ENCODE peak calls at places on chromosome 13, in nine cellular contexts. U, O, M, I, V, G, S, F and N are unnamed samples.

GRCh38 chr13:23707674-23708073 is 137.5 kb downstream of the TNFRSF19 start:
- DNase-seq in U (no peak), M (peak; percentile 54), F (no peak), O (peak; percentile 3), S (no peak), I (peak; percentile 50), V (peak; percentile 13), G (no peak), N (no peak)

GRCh38 chr13:94325660-94326059 is 153.8 kb downstream of the DCT start:
- DNase-seq in V (no peak), M (no peak), F (no peak), I (no peak), O (no peak), G (no peak), S (no peak), U (no peak), N (no peak)

GRCh38 chr13:54387607-54388006 is 1359.0 kb downstream of the OLFM4 start:
- DNase-seq in V (no peak), G (no peak), F (no peak), S (no peak), M (no peak), I (no peak), O (no peak), U (no peak), N (no peak)

GRCh38 chr13:54637377-54637776 is 1608.8 kb downstream of the OLFM4 start:
- DNase-seq in V (no peak), F (no peak), I (no peak), G (no peak), O (no peak), U (no peak), S (no peak), M (no peak), N (no peak)

GRCh38 chr13:30607908-30608307 is 9.8 kb upstream of the USPL1 start:
- DNase-seq in U (no peak), G (no peak), F (no peak), O (peak; percentile 84), S (no peak), I (no peak), V (no peak), M (no peak), N (no peak)

GRCh38 chr13:29204651-29205050 is 384.5 kb downstream of the MTUS2 start:
- DNase-seq in M (no peak), F (no peak), U (no peak), V (no peak), S (no peak), I (no peak), O (no peak), G (no peak), N (no peak)

GRCh38 chr13:107864543-107865460 is 350.5 kb downstream of the LIG4 start:
- DNase-seq in G (peak; percentile 38), F (peak; percentile 24), S (no peak), U (no peak), M (peak; percentile 55), V (peak; percentile 67), I (peak; percentile 87), O (peak; percentile 49), N (no peak)

GRCh38 chr13:61128850-61129645 is 286.6 kb downstream of the PCDH20 start:
- DNase-seq in S (no peak), O (no peak), G (no peak), F (peak; percentile 71), V (peak; percentile 96), M (no peak), I (no peak), U (no peak), N (no peak)

GRCh38 chr13:45674908-45675307 is 27.2 kb upstream of the CBY2 start:
- DNase-seq in I (peak; percentile 68), U (no peak), G (no peak), S (no peak), V (peak; percentile 75), F (peak; percentile 38), M (peak; percentile 90), O (no peak), N (no peak)

GRCh38 chr13:77535448-77535847 is at the start of gene SCEL:
- DNase-seq in V (no peak), M (peak; percentile 89), O (no peak), F (no peak), U (no peak), I (no peak), S (no peak), G (no peak), N (no peak)

GRCh38 chr13:113402471-113403254 is 38.7 kb upstream of the GRTP1 start:
- DNase-seq in U (peak; percentile 47), V (no peak), S (peak; percentile 52), O (no peak), G (no peak), M (no peak), I (no peak), F (no peak), N (no peak)

GRCh38 chr13:98797456-98797855 is 45.0 kb upstream of the SLC15A1 start:
- DNase-seq in S (no peak), M (no peak), U (no peak), V (no peak), O (no peak), G (no peak), I (no peak), F (no peak), N (no peak)

GRCh38 chr13:25329706-25330105 is 28.3 kb downstream of the NUP58 start:
- DNase-seq in G (no peak), I (peak; percentile 28), O (no peak), M (peak; percentile 34), U (no peak), S (no peak), F (no peak), V (no peak), N (no peak)

GRCh38 chr13:71156550-71156949 is 710.5 kb downstream of the DACH1 start:
- DNase-seq in I (no peak), U (no peak), G (no peak), F (no peak), V (no peak), O (no peak), S (no peak), M (no peak), N (no peak)

GRCh38 chr13:112775791-112776279 is 86.0 kb downstream of the ATP11A start:
- DNase-seq in U (no peak), S (no peak), I (no peak), V (no peak), M (peak; percentile 30), F (no peak), O (no peak), G (no peak), N (no peak)

GRCh38 chr13:33251131-33251629 is 34.4 kb downstream of the STARD13 start:
- DNase-seq in O (peak; percentile 28), U (no peak), I (peak; percentile 94), V (no peak), F (no peak), G (no peak), S (peak; percentile 72), M (peak; percentile 98), N (no peak)

GRCh38 chr13:73832203-73832602 is 302.0 kb downstream of the KLF12 start:
- DNase-seq in V (no peak), F (no peak), U (no peak), G (no peak), M (no peak), I (no peak), S (no peak), O (no peak), N (no peak)

GRCh38 chr13:55155046-55155445 is 1985.7 kb upstream of the PRR20A start:
- DNase-seq in S (no peak), F (peak; percentile 60), O (no peak), G (no peak), V (no peak), U (no peak), M (no peak), I (no peak), N (no peak)

GRCh38 chr13:75375329-75375728 is 106.6 kb downstream of the TBC1D4 start:
- DNase-seq in S (no peak), V (no peak), G (no peak), F (no peak), U (no peak), M (no peak), I (no peak), O (no peak), N (no peak)

GRCh38 chr13:105213512-105213911 is 1322.0 kb downstream of the EFNB2 start:
- DNase-seq in U (no peak), F (no peak), M (no peak), S (no peak), I (no peak), O (peak; percentile 13), G (no peak), V (no peak), N (no peak)

GRCh38 chr13:21670883-21671792 is at the start of gene FGF9:
- DNase-seq in V (peak; percentile 71), M (peak; percentile 87), S (peak; percentile 76), U (peak; percentile 91), G (peak; percentile 74), O (peak; percentile 85), I (peak; percentile 80), F (peak; percentile 88), N (peak; percentile 88)

GRCh38 chr13:27425151-27425917 is 915 bp downstream of the GTF3A start:
- DNase-seq in F (no peak), M (peak; percentile 44), O (peak; percentile 54), S (no peak), G (no peak), V (no peak), I (peak; percentile 38), U (no peak), N (no peak)

GRCh38 chr13:25217023-25217909 is 45.2 kb upstream of the AMER2 start:
- DNase-seq in U (no peak), F (no peak), S (no peak), I (peak; percentile 70), G (no peak), O (no peak), M (peak; percentile 90), V (no peak), N (no peak)

GRCh38 chr13:110396913-110397379 is 89.9 kb downstream of the COL4A2 start:
- DNase-seq in G (no peak), S (peak; percentile 99), V (no peak), F (no peak), I (peak; percentile 100), M (peak; percentile 92), U (no peak), O (no peak), N (no peak)